ENCODE peak calls at places on chromosomes 16 and 17, in six cellular contexts. Z is uterus, X is neural progenitor cell, E is progenitor cell of endocrine pancreas, T is body of pancreas, R is GM13977. G is an unnamed sample.

GRCh38 chr16:60261425-60261824 is 1527.3 kb upstream of the GOT2 start:
- DNase-seq in Z (no peak), X (no peak), E (no peak), T (no peak), R (no peak), G (no peak)

GRCh38 chr16:62363451-62363850 is 327.2 kb upstream of the CDH8 start:
- DNase-seq in Z (no peak), X (peak; percentile 73), E (no peak), T (no peak), R (no peak), G (no peak)

GRCh38 chr16:56919099-56919800 is 12.7 kb upstream of the HERPUD1 start:
- DNase-seq in Z (no peak), X (no peak), E (no peak), T (peak; percentile 83), R (no peak), G (no peak)

GRCh38 chr17:28725660-28726395 is at the start of gene TLCD1:
- DNase-seq in Z (no peak), X (peak; percentile 93), E (peak; percentile 56), T (peak; percentile 78), R (peak; percentile 89), G (no peak)

GRCh38 chr16:68234188-68235104 is 1.5 kb downstream of the ESRP2 start:
- DNase-seq in Z (no peak), X (no peak), E (peak; percentile 82), T (peak; percentile 100), R (no peak), G (no peak)

GRCh38 chr17:61815863-61816523 is 47.3 kb downstream of the BRIP1 start:
- DNase-seq in Z (no peak), X (no peak), E (no peak), T (no peak), R (no peak), G (no peak)

GRCh38 chr17:78573955-78574354 is 3.2 kb downstream of the DNAH17 start:
- DNase-seq in Z (no peak), X (no peak), E (no peak), T (no peak), R (no peak), G (no peak)

GRCh38 chr16:69131167-69131748 is 1.1 kb downstream of the CHTF8 start:
- DNase-seq in Z (no peak), X (peak; percentile 67), E (no peak), T (no peak), R (peak; percentile 57), G (no peak)

GRCh38 chr17:34797724-34798123 is 163.5 kb downstream of the CCT6B start:
- DNase-seq in Z (no peak), X (peak; percentile 92), E (peak; percentile 66), T (no peak), R (peak; percentile 40), G (no peak)

GRCh38 chr16:28609631-28610594 is at the start of gene SULT1A1:
- DNase-seq in Z (no peak), X (no peak), E (no peak), T (peak; percentile 94), R (no peak), G (no peak)

GRCh38 chr17:42984486-42984885 is 4.1 kb downstream of the RUNDC1 start:
- DNase-seq in Z (no peak), X (no peak), E (no peak), T (no peak), R (no peak), G (no peak)

GRCh38 chr17:27756467-27757371 is 43.6 kb downstream of the NOS2 start:
- DNase-seq in Z (no peak), X (peak; percentile 64), E (peak; percentile 52), T (peak; percentile 58), R (peak; percentile 53), G (peak; percentile 31)

GRCh38 chr16:24670623-24671454 is 58.6 kb upstream of the TNRC6A start:
- DNase-seq in Z (peak; percentile 84), X (peak; percentile 67), E (no peak), T (peak; percentile 59), R (peak; percentile 49), G (no peak)

GRCh38 chr16:80611171-80611929 is 70.6 kb downstream of the DYNLRB2 start:
- DNase-seq in Z (no peak), X (no peak), E (no peak), T (no peak), R (no peak), G (no peak)

GRCh38 chr16:29012913-29013641 is 28.2 kb downstream of the LAT start:
- DNase-seq in Z (no peak), X (no peak), E (no peak), T (no peak), R (no peak), G (no peak)

GRCh38 chr16:72428611-72429376 is 256.8 kb upstream of the PMFBP1 start:
- DNase-seq in Z (no peak), X (no peak), E (no peak), T (no peak), R (no peak), G (no peak)
- TF ChIP-seq CTCF in Z (no peak), X (no peak), E (no peak), T (no peak), R (no peak), G (no peak)

DNA sequence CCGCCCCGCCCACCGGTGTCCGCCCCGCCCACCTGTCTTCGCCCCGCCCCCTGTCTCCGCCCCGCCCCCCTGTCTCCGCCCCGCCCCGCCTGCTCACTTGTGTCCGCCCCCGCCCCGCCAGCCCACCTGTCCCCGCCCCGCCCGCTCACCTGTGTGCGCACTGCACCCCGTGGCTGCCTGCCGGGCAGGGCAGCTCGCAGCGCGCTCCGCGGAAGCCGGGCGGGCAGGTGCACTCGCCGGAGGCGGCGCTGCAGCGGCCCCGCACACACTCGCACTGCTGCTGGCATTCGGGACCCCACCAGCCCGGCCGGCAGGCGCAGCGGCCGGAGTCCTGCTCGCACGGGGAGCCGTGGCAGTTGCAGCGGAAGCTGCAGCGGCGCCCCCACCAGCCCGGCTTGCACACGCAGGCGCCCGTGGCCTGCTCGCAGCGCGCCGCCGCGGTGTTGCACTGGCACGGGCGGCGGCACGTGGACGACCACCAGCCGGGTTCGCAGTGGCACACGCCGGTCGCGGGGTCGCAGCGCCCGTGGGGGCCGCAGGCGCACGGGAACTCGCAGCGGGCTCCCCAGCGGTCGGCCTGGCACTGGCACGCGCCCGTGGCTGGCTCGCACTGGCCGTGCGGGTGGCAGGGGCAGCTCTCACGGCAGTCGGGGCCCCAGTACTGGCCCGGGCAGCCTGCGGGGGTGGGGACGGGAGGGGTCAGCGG is 2.1 kb downstream of the SCARF1 start:
- DNase-seq in Z (no peak), X (peak; percentile 87), E (peak; percentile 82), T (peak; percentile 93), R (peak; percentile 88), G (no peak)
- TF ChIP-seq CTCF in Z (peak; percentile 22), X (peak; percentile 57), E (peak; percentile 62), T (peak; percentile 22), R (no peak), G (peak; percentile 45)

GRCh38 chr17:9893606-9894005 is 11.5 kb downstream of the RCVRN start:
- DNase-seq in Z (no peak), X (no peak), E (no peak), T (no peak), R (no peak), G (no peak)

GRCh38 chr17:9895923-9896322 is 9.1 kb downstream of the RCVRN start:
- DNase-seq in Z (no peak), X (no peak), E (no peak), T (no peak), R (no peak), G (no peak)

GRCh38 chr17:9886141-9886930 is 18.7 kb downstream of the RCVRN start:
- DNase-seq in Z (no peak), X (no peak), E (no peak), T (no peak), R (no peak), G (no peak)

GRCh38 chr17:9887521-9887920 is 17.6 kb downstream of the RCVRN start:
- DNase-seq in Z (no peak), X (no peak), E (no peak), T (no peak), R (no peak), G (no peak)

DNA sequence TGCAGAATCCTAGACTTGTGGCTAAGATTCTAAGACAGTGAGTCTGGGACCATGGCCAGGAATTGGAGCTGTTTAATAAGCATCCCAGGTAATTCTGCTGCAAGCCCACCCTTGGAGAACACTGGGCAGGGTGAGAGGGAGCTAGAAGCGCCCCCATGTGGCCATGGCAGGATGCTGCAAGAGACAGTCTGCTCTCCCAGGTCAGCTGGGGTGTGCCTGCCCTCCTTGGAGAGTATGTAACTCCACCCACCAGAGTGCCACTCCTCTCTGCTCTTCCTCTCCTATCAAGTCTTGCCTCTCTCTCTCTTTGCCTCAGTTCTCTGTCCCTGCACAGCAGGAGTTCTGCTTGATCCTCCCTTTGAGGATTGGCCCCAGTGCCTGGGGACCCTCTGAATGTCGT is 14.9 kb downstream of the RCVRN start:
- DNase-seq in Z (no peak), X (peak; percentile 75), E (peak; percentile 20), T (no peak), R (peak; percentile 75), G (no peak)
- TF ChIP-seq CTCF in Z (no peak), X (peak; percentile 81), E (peak; percentile 63), T (no peak), R (peak; percentile 68), G (peak; percentile 79)

GRCh38 chr16:89598199-89598598 is 15.2 kb upstream of the DPEP1 start:
- DNase-seq in Z (no peak), X (no peak), E (no peak), T (no peak), R (no peak), G (no peak)

GRCh38 chr16:89600427-89600826 is 13.0 kb upstream of the DPEP1 start:
- DNase-seq in Z (no peak), X (no peak), E (no peak), T (no peak), R (no peak), G (no peak)

GRCh38 chr16:89599902-89600301 is 13.5 kb upstream of the DPEP1 start:
- DNase-seq in Z (no peak), X (no peak), E (no peak), T (no peak), R (no peak), G (no peak)

GRCh38 chr16:89600956-89601355 is 12.5 kb upstream of the DPEP1 start:
- DNase-seq in Z (no peak), X (no peak), E (no peak), T (no peak), R (no peak), G (no peak)

DNA sequence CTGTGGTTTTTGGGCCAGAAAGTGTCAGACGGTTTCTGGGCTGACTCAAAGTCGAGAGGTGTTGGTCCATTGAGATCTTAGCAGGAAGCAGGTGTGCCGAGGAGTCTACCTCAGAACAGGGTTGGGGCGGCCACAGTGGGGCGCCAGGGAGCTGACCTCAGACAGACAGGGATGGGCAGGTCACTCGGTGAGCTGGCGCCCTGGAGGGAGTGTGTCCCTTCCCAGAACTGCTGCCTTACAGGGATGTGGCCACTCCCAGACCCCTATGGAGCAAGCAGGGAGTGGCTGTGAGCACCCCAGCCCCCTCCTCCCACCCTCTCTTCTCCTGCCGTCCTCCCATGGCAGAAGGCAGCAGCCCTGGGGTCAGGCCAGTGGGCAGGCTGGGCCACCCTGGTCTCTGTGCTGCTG is 14.0 kb upstream of the DPEP1 start:
- DNase-seq in Z (no peak), X (peak; percentile 66), E (no peak), T (peak; percentile 35), R (no peak), G (no peak)
- TF ChIP-seq CTCF in Z (no peak), X (peak; percentile 59), E (peak; percentile 48), T (peak; percentile 29), R (peak; percentile 49), G (peak; percentile 61)

GRCh38 chr17:47401100-47401499 is 77.3 kb downstream of the EFCAB13 start:
- DNase-seq in Z (no peak), X (no peak), E (no peak), T (no peak), R (no peak), G (no peak)
- TF ChIP-seq CTCF in Z (no peak), X (no peak), E (no peak), T (no peak), R (no peak), G (no peak)

G was measured in GM12864.